ENCODE peak calls at places on chromosomes 11 and 22, in six cellular contexts. I, D, A, K, H and X are unnamed samples.

GRCh38 chr11:75341583-75341982 is 9.9 kb downstream of the ARRB1 start:
- DNase-seq in D (peak), A (no peak), H (no peak), I (no peak), K (no peak), X (no peak)

GRCh38 chr11:77669848-77670511 is 32.4 kb upstream of the CLNS1A start:
- DNase-seq in A (no peak), H (no peak), K (no peak), D (no peak), I (peak), X (peak)

GRCh38 chr11:63273685-63274084 is 30.3 kb upstream of the SLC22A25 start:
- DNase-seq in K (no peak), A (no peak), H (no peak), D (no peak), I (no peak), X (no peak)

GRCh38 chr11:64744544-64745218 is 739 bp upstream of the RASGRP2 start:
- DNase-seq in D (no peak), I (no peak), K (no peak), H (no peak), A (no peak), X (no peak)

GRCh38 chr11:10742460-10743208 is 8.4 kb upstream of the CTR9 start:
- DNase-seq in K (no peak), D (no peak), I (peak), H (peak), A (no peak), X (peak)

GRCh38 chr22:38316340-38317236 is 645 bp downstream of the CSNK1E start:
- DNase-seq in H (peak), K (peak), D (peak), A (peak), I (peak), X (peak)

GRCh38 chr11:75024764-75025211 is 36.1 kb downstream of the NEU3 start:
- DNase-seq in K (no peak), I (no peak), H (no peak), D (peak), A (no peak), X (no peak)

GRCh38 chr11:23403210-23404185 is 543.2 kb upstream of the CCDC179 start:
- DNase-seq in D (no peak), K (no peak), H (no peak), A (no peak), I (no peak), X (no peak)

GRCh38 chr11:44857490-44857889 is 93.2 kb downstream of the TP53I11 start:
- DNase-seq in H (no peak), D (no peak), A (no peak), K (no peak), I (no peak), X (no peak)

GRCh38 chr11:12508151-12508740 is 130.9 kb downstream of the PARVA start:
- DNase-seq in H (no peak), I (peak), D (no peak), A (no peak), K (no peak), X (peak)

GRCh38 chr11:64211181-64211872 is 4.8 kb downstream of the FERMT3 start:
- DNase-seq in I (no peak), K (no peak), H (no peak), A (no peak), D (no peak), X (no peak)

GRCh38 chr11:126465573-126466287 is 110.2 kb downstream of the ST3GAL4 start:
- DNase-seq in D (no peak), I (no peak), H (no peak), K (no peak), A (no peak), X (peak)

GRCh38 chr11:36214484-36214883 is 74.7 kb downstream of the COMMD9 start:
- DNase-seq in K (no peak), D (no peak), A (no peak), H (no peak), I (no peak), X (no peak)

GRCh38 chr11:122863704-122864326 is 18.7 kb upstream of the JHY start:
- DNase-seq in A (no peak), I (peak), H (peak), K (peak), D (peak), X (peak)

GRCh38 chr11:44434191-44434590 is 124.3 kb upstream of the ALX4 start:
- DNase-seq in K (no peak), D (peak), I (no peak), A (no peak), H (no peak), X (no peak)

GRCh38 chr22:32823024-32823730 is 21.7 kb downstream of the TIMP3 start:
- DNase-seq in A (no peak), D (peak), H (no peak), K (no peak), I (peak), X (peak)

GRCh38 chr22:49481651-49482399 is 345.8 kb downstream of the BRD1 start:
- DNase-seq in K (no peak), A (no peak), I (no peak), H (no peak), D (no peak), X (no peak)

GRCh38 chr11:16843307-16843706 is 104.9 kb downstream of the C11orf58 start:
- DNase-seq in D (peak), H (no peak), A (no peak), K (no peak), I (no peak), X (no peak)